ENCODE peak calls at places on chromosome 3, in four cellular contexts. One of them, this sample, is unnamed.

GRCh38 chr3:165254812-165255211 is 58.6 kb upstream of the SLITRK3 start:
- DNase-seq in HepG2: peak
- DNase-seq in K562: no peak
- DNase-seq in GM12878: no peak
- DNase-seq in this sample: peak

GRCh38 chr3:49295489-49296058 is 18.5 kb upstream of the C3orf62 start:
- DNase-seq in HepG2: peak
- DNase-seq in K562: peak
- DNase-seq in GM12878: no peak
- DNase-seq in this sample: peak

GRCh38 chr3:9727743-9728142 is 3.8 kb upstream of the BRPF1 start:
- DNase-seq in K562: peak
- DNase-seq in GM12878: no peak
- DNase-seq in HepG2: no peak
- DNase-seq in this sample: no peak

GRCh38 chr3:60076307-60076706 is 1026.5 kb upstream of the CFAP20DC start:
- DNase-seq in HepG2: no peak
- DNase-seq in GM12878: no peak
- DNase-seq in K562: no peak
- DNase-seq in this sample: no peak

GRCh38 chr3:171829841-171830559 is 13.1 kb upstream of the TMEM212 start:
- DNase-seq in GM12878: no peak
- DNase-seq in K562: no peak
- DNase-seq in HepG2: peak
- DNase-seq in this sample: peak

GRCh38 chr3:156770699-156771414 is 55.3 kb upstream of the LEKR1 start:
- DNase-seq in K562: no peak
- DNase-seq in HepG2: no peak
- DNase-seq in GM12878: no peak
- DNase-seq in this sample: no peak

GRCh38 chr3:124586126-124587052 is 143.9 kb upstream of the UMPS start:
- DNase-seq in HepG2: peak
- DNase-seq in GM12878: no peak
- DNase-seq in K562: peak
- DNase-seq in this sample: no peak

GRCh38 chr3:146912233-146913015 is 307.3 kb upstream of the PLSCR5 start:
- DNase-seq in GM12878: no peak
- DNase-seq in HepG2: no peak
- DNase-seq in K562: no peak
- DNase-seq in this sample: no peak

GRCh38 chr3:187975571-187976360 is 178.2 kb upstream of the LPP start:
- DNase-seq in GM12878: no peak
- DNase-seq in HepG2: no peak
- DNase-seq in K562: no peak
- DNase-seq in this sample: no peak

GRCh38 chr3:134672571-134672970 is 21.7 kb upstream of the KY start:
- DNase-seq in K562: no peak
- DNase-seq in HepG2: no peak
- DNase-seq in GM12878: no peak
- DNase-seq in this sample: no peak

GRCh38 chr3:129940086-129940485 is 34.4 kb upstream of the TRH start:
- DNase-seq in K562: no peak
- DNase-seq in HepG2: no peak
- DNase-seq in GM12878: no peak
- DNase-seq in this sample: no peak

GRCh38 chr3:15470261-15470660 is 42.9 kb downstream of the EAF1 start:
- DNase-seq in HepG2: peak
- DNase-seq in GM12878: no peak
- DNase-seq in K562: no peak
- DNase-seq in this sample: no peak

GRCh38 chr3:53921296-53921695 is 29.6 kb upstream of the SELENOK start:
- DNase-seq in K562: no peak
- DNase-seq in HepG2: peak
- DNase-seq in GM12878: no peak
- DNase-seq in this sample: no peak

GRCh38 chr3:55488398-55489055 is 1.4 kb upstream of the WNT5A start:
- DNase-seq in HepG2: no peak
- DNase-seq in K562: peak
- DNase-seq in GM12878: peak
- DNase-seq in this sample: peak

GRCh38 chr3:107987036-107987557 is 103.7 kb downstream of the CD47 start:
- DNase-seq in GM12878: no peak
- DNase-seq in HepG2: peak
- DNase-seq in K562: no peak
- DNase-seq in this sample: no peak

GRCh38 chr3:49656541-49657112 is 17.5 kb upstream of the APEH start:
- DNase-seq in GM12878: no peak
- DNase-seq in HepG2: no peak
- DNase-seq in K562: no peak
- DNase-seq in this sample: no peak

GRCh38 chr3:13012228-13012691 is 61.0 kb downstream of the IQSEC1 start:
- DNase-seq in GM12878: peak
- DNase-seq in K562: no peak
- DNase-seq in HepG2: no peak
- DNase-seq in this sample: no peak

GRCh38 chr3:122000936-122001605 is 21.0 kb downstream of the ILDR1 start:
- DNase-seq in GM12878: no peak
- DNase-seq in HepG2: peak
- DNase-seq in K562: no peak
- DNase-seq in this sample: no peak

GRCh38 chr3:134364061-134364935 is 9.9 kb downstream of the AMOTL2 start:
- DNase-seq in HepG2: no peak
- DNase-seq in K562: peak
- DNase-seq in GM12878: no peak
- DNase-seq in this sample: peak

GRCh38 chr3:100600181-100601042 is 9.0 kb upstream of the ADGRG7 start:
- DNase-seq in GM12878: peak
- DNase-seq in HepG2: no peak
- DNase-seq in K562: no peak
- DNase-seq in this sample: no peak

GRCh38 chr3:190456779-190457178 is 7.1 kb upstream of the TMEM207 start:
- DNase-seq in HepG2: no peak
- DNase-seq in GM12878: no peak
- DNase-seq in K562: no peak
- DNase-seq in this sample: no peak

GRCh38 chr3:55330355-55330754 is 156.8 kb downstream of the WNT5A start:
- DNase-seq in K562: no peak
- DNase-seq in HepG2: no peak
- DNase-seq in GM12878: no peak
- DNase-seq in this sample: no peak

GRCh38 chr3:16239082-16239770 is 25.5 kb downstream of the DPH3 start:
- DNase-seq in HepG2: no peak
- DNase-seq in K562: no peak
- DNase-seq in GM12878: no peak
- DNase-seq in this sample: no peak

GRCh38 chr3:11554236-11554610 is 89.5 kb downstream of the VGLL4 start:
- DNase-seq in HepG2: no peak
- DNase-seq in K562: no peak
- DNase-seq in GM12878: no peak
- DNase-seq in this sample: no peak

GRCh38 chr3:133711013-133711412 is 35.2 kb upstream of the TF start:
- DNase-seq in K562: no peak
- DNase-seq in HepG2: no peak
- DNase-seq in GM12878: no peak
- DNase-seq in this sample: no peak

GRCh38 chr3:197111685-197112084 is 82.1 kb upstream of the MELTF start:
- DNase-seq in K562: no peak
- DNase-seq in GM12878: no peak
- DNase-seq in HepG2: no peak
- DNase-seq in this sample: no peak

GRCh38 chr3:173753593-173753992 is 356.0 kb downstream of the NLGN1 start:
- DNase-seq in GM12878: no peak
- DNase-seq in HepG2: no peak
- DNase-seq in K562: no peak
- DNase-seq in this sample: no peak

GRCh38 chr3:161371441-161372320 is at the start of gene SPTSSB:
- DNase-seq in HepG2: peak
- DNase-seq in K562: no peak
- DNase-seq in GM12878: no peak
- DNase-seq in this sample: peak

GRCh38 chr3:120025520-120025919 is 68.7 kb downstream of the GSK3B start:
- DNase-seq in GM12878: no peak
- DNase-seq in K562: no peak
- DNase-seq in HepG2: no peak
- DNase-seq in this sample: no peak

GRCh38 chr3:188578579-188579363 is 424.8 kb downstream of the LPP start:
- DNase-seq in GM12878: no peak
- DNase-seq in HepG2: no peak
- DNase-seq in K562: no peak
- DNase-seq in this sample: no peak

GRCh38 chr3:122918576-122919290 is 108.8 kb downstream of the SEMA5B start:
- DNase-seq in HepG2: no peak
- DNase-seq in GM12878: no peak
- DNase-seq in K562: no peak
- DNase-seq in this sample: no peak

GRCh38 chr3:124887177-124887995 is at the start of gene ITGB5:
- DNase-seq in HepG2: peak
- DNase-seq in GM12878: no peak
- DNase-seq in K562: peak
- DNase-seq in this sample: peak

GRCh38 chr3:141266186-141266585 is 34.6 kb downstream of the PXYLP1 start:
- DNase-seq in K562: no peak
- DNase-seq in HepG2: no peak
- DNase-seq in GM12878: no peak
- DNase-seq in this sample: no peak

GRCh38 chr3:141261472-141262171 is 30.0 kb downstream of the PXYLP1 start:
- DNase-seq in GM12878: no peak
- DNase-seq in HepG2: no peak
- DNase-seq in K562: no peak
- DNase-seq in this sample: no peak

GRCh38 chr3:141260131-141260927 is 28.7 kb downstream of the PXYLP1 start:
- DNase-seq in HepG2: no peak
- DNase-seq in GM12878: no peak
- DNase-seq in K562: no peak
- DNase-seq in this sample: no peak

GRCh38 chr3:141257971-141258370 is 26.3 kb downstream of the PXYLP1 start:
- DNase-seq in K562: no peak
- DNase-seq in HepG2: no peak
- DNase-seq in GM12878: no peak
- DNase-seq in this sample: no peak

DNA sequence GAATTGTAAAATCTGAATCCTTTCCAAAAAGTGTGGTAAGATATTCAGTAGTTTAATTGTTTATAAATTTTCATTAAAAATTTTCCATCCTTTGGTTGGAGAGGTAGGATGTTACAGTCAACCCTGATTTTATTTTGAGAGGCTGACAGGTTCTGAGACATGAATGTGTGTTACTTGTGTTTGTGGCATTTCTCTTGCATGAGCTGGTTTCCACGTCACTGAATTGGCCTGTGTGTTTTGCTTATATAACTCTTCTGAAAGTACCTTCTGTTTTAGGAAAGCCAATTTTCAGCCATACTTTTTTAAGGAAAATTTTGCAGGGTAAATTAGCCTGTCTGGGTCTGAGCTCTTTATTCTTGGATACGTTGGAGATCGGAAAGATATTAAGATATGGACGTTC is 30.7 kb downstream of the PXYLP1 start:
- DNase-seq in HepG2: no peak
- DNase-seq in K562: no peak
- DNase-seq in GM12878: no peak
- DNase-seq in this sample: no peak
- TF ChIP-seq FOXM1 in HepG2: no peak
- TF ChIP-seq FOXM1 in K562: no peak
- TF ChIP-seq FOXM1 in GM12878: no peak
- TF ChIP-seq FOXM1 in this sample: no peak

GRCh38 chr3:69932087-69932486 is 67.4 kb upstream of the SAMMSON start:
- DNase-seq in GM12878: no peak
- DNase-seq in K562: no peak
- DNase-seq in HepG2: no peak
- DNase-seq in this sample: no peak

GRCh38 chr3:69932501-69932900 is 67.0 kb upstream of the SAMMSON start:
- DNase-seq in GM12878: no peak
- DNase-seq in K562: no peak
- DNase-seq in HepG2: no peak
- DNase-seq in this sample: no peak

GRCh38 chr3:69929019-69929418 is 70.5 kb upstream of the SAMMSON start:
- DNase-seq in GM12878: no peak
- DNase-seq in HepG2: no peak
- DNase-seq in K562: no peak
- DNase-seq in this sample: no peak

GRCh38 chr3:69927571-69927970 is 72.0 kb upstream of the SAMMSON start:
- DNase-seq in GM12878: no peak
- DNase-seq in HepG2: no peak
- DNase-seq in K562: no peak
- DNase-seq in this sample: no peak

GRCh38 chr3:69930564-69930963 is 69.0 kb upstream of the SAMMSON start:
- DNase-seq in K562: no peak
- DNase-seq in HepG2: no peak
- DNase-seq in GM12878: no peak
- DNase-seq in this sample: no peak
- TF ChIP-seq SP1 in K562: no peak
- TF ChIP-seq SP1 in HepG2: no peak
- TF ChIP-seq SP1 in GM12878: no peak
- TF ChIP-seq SP1 in this sample: no peak

GRCh38 chr3:85785766-85786165 is 827.0 kb downstream of the CADM2 start:
- DNase-seq in K562: no peak
- DNase-seq in GM12878: no peak
- DNase-seq in HepG2: no peak
- DNase-seq in this sample: no peak
- TF ChIP-seq TARDBP in K562: no peak
- TF ChIP-seq TARDBP in GM12878: no peak
- TF ChIP-seq TARDBP in HepG2: no peak
- TF ChIP-seq TARDBP in this sample: no peak

GRCh38 chr3:52245322-52246263 is at the start of gene PPM1M:
- DNase-seq in K562: peak
- DNase-seq in GM12878: no peak
- DNase-seq in HepG2: no peak
- DNase-seq in this sample: peak
- TF ChIP-seq FOXM1 in K562: no peak
- TF ChIP-seq FOXM1 in GM12878: no peak
- TF ChIP-seq FOXM1 in HepG2: peak
- TF ChIP-seq FOXM1 in this sample: peak

GRCh38 chr3:83093222-83093572 is 1331.8 kb upstream of the GBE1 start:
- DNase-seq in GM12878: no peak
- DNase-seq in K562: no peak
- DNase-seq in HepG2: no peak
- DNase-seq in this sample: no peak
- TF ChIP-seq SP1 in GM12878: no peak
- TF ChIP-seq SP1 in K562: no peak
- TF ChIP-seq SP1 in HepG2: no peak
- TF ChIP-seq SP1 in this sample: no peak

GRCh38 chr3:18411541-18411940 is 13.6 kb downstream of the SATB1 start:
- DNase-seq in GM12878: no peak
- DNase-seq in HepG2: no peak
- DNase-seq in K562: no peak
- DNase-seq in this sample: no peak
- TF ChIP-seq TARDBP in GM12878: no peak
- TF ChIP-seq TARDBP in HepG2: no peak
- TF ChIP-seq TARDBP in K562: no peak
- TF ChIP-seq TARDBP in this sample: no peak

This sample was measured in HEK293T.